ENCODE peak calls at places on chromosomes 7 and 10, in six cellular contexts. One of them, this sample, is unnamed.

GRCh38 chr10:31158000-31158658 is 126.5 kb upstream of the ZNF438 start:
- DNase-seq in mesendoderm: no peak
- DNase-seq in neuronal stem cell: no peak
- DNase-seq in IMR-90: peak
- DNase-seq in H1: no peak
- DNase-seq in H9: no peak
- DNase-seq in this sample: no peak

GRCh38 chr10:132934953-132935352 is 7.4 kb downstream of the CFAP46 start:
- DNase-seq in mesendoderm: no peak
- DNase-seq in neuronal stem cell: no peak
- DNase-seq in IMR-90: no peak
- DNase-seq in H1: no peak
- DNase-seq in H9: no peak
- DNase-seq in this sample: no peak

GRCh38 chr7:45886931-45887667 is 1.2 kb upstream of the IGFBP1 start:
- DNase-seq in mesendoderm: no peak
- DNase-seq in neuronal stem cell: no peak
- DNase-seq in IMR-90: no peak
- DNase-seq in H1: no peak
- DNase-seq in H9: no peak
- DNase-seq in this sample: no peak

GRCh38 chr7:112990619-112991018 is 96.0 kb downstream of the GPR85 start:
- DNase-seq in mesendoderm: no peak
- DNase-seq in neuronal stem cell: no peak
- DNase-seq in IMR-90: peak
- DNase-seq in H1: no peak
- DNase-seq in H9: no peak
- DNase-seq in this sample: peak

GRCh38 chr7:80922254-80923049 is 3.6 kb upstream of the SEMA3C start:
- DNase-seq in mesendoderm: no peak
- DNase-seq in neuronal stem cell: no peak
- DNase-seq in IMR-90: no peak
- DNase-seq in H1: no peak
- DNase-seq in H9: no peak
- DNase-seq in this sample: no peak

GRCh38 chr10:60810437-60811182 is 32.3 kb downstream of the CDK1 start:
- DNase-seq in mesendoderm: no peak
- DNase-seq in neuronal stem cell: no peak
- DNase-seq in IMR-90: peak
- DNase-seq in H1: no peak
- DNase-seq in H9: no peak
- DNase-seq in this sample: peak

GRCh38 chr10:43775379-43775778 is 126.7 kb upstream of the ZNF32 start:
- DNase-seq in mesendoderm: peak
- DNase-seq in neuronal stem cell: no peak
- DNase-seq in IMR-90: no peak
- DNase-seq in H1: no peak
- DNase-seq in H9: no peak
- DNase-seq in this sample: no peak

GRCh38 chr10:285216-285967 is 150.1 kb downstream of the ZMYND11 start:
- DNase-seq in mesendoderm: no peak
- DNase-seq in neuronal stem cell: no peak
- DNase-seq in IMR-90: no peak
- DNase-seq in H1: no peak
- DNase-seq in H9: no peak
- DNase-seq in this sample: no peak

GRCh38 chr10:78359641-78360091 is 326.0 kb downstream of the RPS24 start:
- DNase-seq in mesendoderm: peak
- DNase-seq in neuronal stem cell: no peak
- DNase-seq in IMR-90: no peak
- DNase-seq in H1: no peak
- DNase-seq in H9: no peak
- DNase-seq in this sample: peak

GRCh38 chr7:428896-429827 is 90.5 kb downstream of the PDGFA start:
- DNase-seq in mesendoderm: no peak
- DNase-seq in neuronal stem cell: no peak
- DNase-seq in IMR-90: no peak
- DNase-seq in H1: no peak
- DNase-seq in H9: no peak
- DNase-seq in this sample: no peak

GRCh38 chr10:4006051-4006450 is 221.0 kb upstream of the KLF6 start:
- DNase-seq in mesendoderm: no peak
- DNase-seq in neuronal stem cell: no peak
- DNase-seq in IMR-90: no peak
- DNase-seq in H1: no peak
- DNase-seq in H9: no peak
- DNase-seq in this sample: no peak

GRCh38 chr7:155764432-155764798 is 47.8 kb downstream of the SHH start:
- DNase-seq in mesendoderm: no peak
- DNase-seq in neuronal stem cell: no peak
- DNase-seq in IMR-90: no peak
- DNase-seq in H1: no peak
- DNase-seq in H9: no peak
- DNase-seq in this sample: no peak

GRCh38 chr10:3828404-3829192 is 43.6 kb upstream of the KLF6 start:
- DNase-seq in mesendoderm: no peak
- DNase-seq in neuronal stem cell: no peak
- DNase-seq in IMR-90: peak
- DNase-seq in H1: no peak
- DNase-seq in H9: no peak
- DNase-seq in this sample: peak

GRCh38 chr10:96090463-96090800 is 39.7 kb upstream of the ZNF518A start:
- DNase-seq in mesendoderm: no peak
- DNase-seq in neuronal stem cell: no peak
- DNase-seq in IMR-90: no peak
- DNase-seq in H1: no peak
- DNase-seq in H9: no peak
- DNase-seq in this sample: no peak

GRCh38 chr7:115662120-115662519 is 368.4 kb downstream of the TFEC start:
- DNase-seq in mesendoderm: no peak
- DNase-seq in neuronal stem cell: no peak
- DNase-seq in IMR-90: peak
- DNase-seq in H1: no peak
- DNase-seq in H9: no peak
- DNase-seq in this sample: peak

GRCh38 chr10:75195035-75195763 is 15.4 kb upstream of the VDAC2 start:
- DNase-seq in mesendoderm: no peak
- DNase-seq in neuronal stem cell: no peak
- DNase-seq in IMR-90: peak
- DNase-seq in H1: no peak
- DNase-seq in H9: no peak
- DNase-seq in this sample: peak

GRCh38 chr10:35784751-35785150 is 142.7 kb upstream of the FZD8 start:
- DNase-seq in mesendoderm: no peak
- DNase-seq in neuronal stem cell: no peak
- DNase-seq in IMR-90: no peak
- DNase-seq in H1: no peak
- DNase-seq in H9: no peak
- DNase-seq in this sample: no peak

GRCh38 chr10:117216611-117217195 is 19.4 kb downstream of the KCNK18 start:
- DNase-seq in mesendoderm: peak
- DNase-seq in neuronal stem cell: peak
- DNase-seq in IMR-90: peak
- DNase-seq in H1: peak
- DNase-seq in H9: peak
- DNase-seq in this sample: peak

GRCh38 chr7:157897686-157898085 is 560.9 kb downstream of the DNAJB6 start:
- DNase-seq in mesendoderm: no peak
- DNase-seq in neuronal stem cell: no peak
- DNase-seq in IMR-90: no peak
- DNase-seq in H1: no peak
- DNase-seq in H9: no peak
- DNase-seq in this sample: no peak

GRCh38 chr10:93995182-93995581 is 1.5 kb downstream of the PLCE1 start:
- DNase-seq in mesendoderm: no peak
- DNase-seq in neuronal stem cell: no peak
- DNase-seq in IMR-90: no peak
- DNase-seq in H1: no peak
- DNase-seq in H9: no peak
- DNase-seq in this sample: no peak

GRCh38 chr10:63396123-63396719 is 69.6 kb downstream of the JMJD1C start:
- DNase-seq in mesendoderm: no peak
- DNase-seq in neuronal stem cell: no peak
- DNase-seq in IMR-90: no peak
- DNase-seq in H1: no peak
- DNase-seq in H9: no peak
- DNase-seq in this sample: no peak

GRCh38 chr10:69911571-69912528 is 110.1 kb downstream of the COL13A1 start:
- DNase-seq in mesendoderm: peak
- DNase-seq in neuronal stem cell: no peak
- DNase-seq in IMR-90: no peak
- DNase-seq in H1: no peak
- DNase-seq in H9: no peak
- DNase-seq in this sample: no peak

GRCh38 chr10:30368065-30368718 is 19.1 kb upstream of the MTPAP start:
- DNase-seq in mesendoderm: no peak
- DNase-seq in neuronal stem cell: no peak
- DNase-seq in IMR-90: no peak
- DNase-seq in H1: no peak
- DNase-seq in H9: peak
- DNase-seq in this sample: no peak

GRCh38 chr10:116829711-116830110 is 19.6 kb upstream of the ENO4 start:
- DNase-seq in mesendoderm: no peak
- DNase-seq in neuronal stem cell: no peak
- DNase-seq in IMR-90: no peak
- DNase-seq in H1: no peak
- DNase-seq in H9: no peak
- DNase-seq in this sample: no peak

GRCh38 chr7:74682829-74683228 is 25.3 kb downstream of the GTF2I start:
- DNase-seq in mesendoderm: no peak
- DNase-seq in neuronal stem cell: no peak
- DNase-seq in IMR-90: no peak
- DNase-seq in H1: no peak
- DNase-seq in H9: no peak
- DNase-seq in this sample: no peak

GRCh38 chr7:37694208-37695080 is 10.9 kb downstream of the GPR141 start:
- DNase-seq in mesendoderm: no peak
- DNase-seq in neuronal stem cell: peak
- DNase-seq in IMR-90: no peak
- DNase-seq in H1: no peak
- DNase-seq in H9: no peak
- DNase-seq in this sample: no peak

GRCh38 chr10:17029581-17030271 is 99.9 kb downstream of the CUBN start:
- DNase-seq in mesendoderm: peak
- DNase-seq in neuronal stem cell: no peak
- DNase-seq in IMR-90: peak
- DNase-seq in H1: no peak
- DNase-seq in H9: no peak
- DNase-seq in this sample: peak

GRCh38 chr10:102868976-102869289 is 337 bp upstream of the AS3MT start:
- DNase-seq in mesendoderm: peak
- DNase-seq in neuronal stem cell: no peak
- DNase-seq in IMR-90: no peak
- DNase-seq in H1: no peak
- DNase-seq in H9: no peak
- DNase-seq in this sample: peak

GRCh38 chr10:91190388-91190870 is 30.0 kb upstream of the PCGF5 start:
- DNase-seq in mesendoderm: no peak
- DNase-seq in neuronal stem cell: no peak
- DNase-seq in IMR-90: peak
- DNase-seq in H1: no peak
- DNase-seq in H9: no peak
- DNase-seq in this sample: peak

DNA sequence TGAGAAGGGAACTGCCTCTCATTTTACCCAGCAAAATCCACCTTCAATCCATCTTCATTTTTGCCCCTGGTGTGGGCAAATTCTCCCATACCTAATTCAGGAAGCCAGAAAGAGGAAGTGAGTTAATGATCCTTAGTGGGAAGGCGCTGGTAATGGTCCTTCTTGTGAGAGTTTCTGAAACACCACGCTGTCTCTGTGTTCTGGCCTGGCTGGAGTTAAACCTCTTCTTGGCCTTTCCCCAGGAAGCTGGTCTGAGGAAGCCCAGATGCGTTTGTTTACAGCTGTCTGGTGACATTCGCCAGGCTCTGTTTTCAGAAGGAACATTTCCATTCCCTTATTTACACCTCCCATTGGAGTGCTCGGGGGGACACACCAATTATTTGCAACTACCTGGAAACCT is 24.3 kb downstream of the HTRA1 start:
- DNase-seq in mesendoderm: no peak
- DNase-seq in neuronal stem cell: no peak
- DNase-seq in IMR-90: no peak
- DNase-seq in H1: no peak
- DNase-seq in H9: no peak
- DNase-seq in this sample: peak
- H2BK120ac ChIP-seq in mesendoderm: no peak
- H2BK120ac ChIP-seq in neuronal stem cell: no peak
- H2BK120ac ChIP-seq in IMR-90: no peak
- H2BK120ac ChIP-seq in H1: no peak
- H2BK120ac ChIP-seq in H9: no peak
- H2BK120ac ChIP-seq in this sample: peak

GRCh38 chr7:99040104-99040958 is 103.6 kb downstream of the SMURF1 start:
- DNase-seq in mesendoderm: peak
- DNase-seq in neuronal stem cell: peak
- DNase-seq in IMR-90: peak
- DNase-seq in H1: peak
- DNase-seq in H9: peak
- DNase-seq in this sample: peak
- H3K9ac ChIP-seq in mesendoderm: no peak
- H3K9ac ChIP-seq in neuronal stem cell: peak
- H3K9ac ChIP-seq in IMR-90: no peak
- H3K9ac ChIP-seq in H1: no peak
- H3K9ac ChIP-seq in H9: no peak
- H3K9ac ChIP-seq in this sample: peak

DNA sequence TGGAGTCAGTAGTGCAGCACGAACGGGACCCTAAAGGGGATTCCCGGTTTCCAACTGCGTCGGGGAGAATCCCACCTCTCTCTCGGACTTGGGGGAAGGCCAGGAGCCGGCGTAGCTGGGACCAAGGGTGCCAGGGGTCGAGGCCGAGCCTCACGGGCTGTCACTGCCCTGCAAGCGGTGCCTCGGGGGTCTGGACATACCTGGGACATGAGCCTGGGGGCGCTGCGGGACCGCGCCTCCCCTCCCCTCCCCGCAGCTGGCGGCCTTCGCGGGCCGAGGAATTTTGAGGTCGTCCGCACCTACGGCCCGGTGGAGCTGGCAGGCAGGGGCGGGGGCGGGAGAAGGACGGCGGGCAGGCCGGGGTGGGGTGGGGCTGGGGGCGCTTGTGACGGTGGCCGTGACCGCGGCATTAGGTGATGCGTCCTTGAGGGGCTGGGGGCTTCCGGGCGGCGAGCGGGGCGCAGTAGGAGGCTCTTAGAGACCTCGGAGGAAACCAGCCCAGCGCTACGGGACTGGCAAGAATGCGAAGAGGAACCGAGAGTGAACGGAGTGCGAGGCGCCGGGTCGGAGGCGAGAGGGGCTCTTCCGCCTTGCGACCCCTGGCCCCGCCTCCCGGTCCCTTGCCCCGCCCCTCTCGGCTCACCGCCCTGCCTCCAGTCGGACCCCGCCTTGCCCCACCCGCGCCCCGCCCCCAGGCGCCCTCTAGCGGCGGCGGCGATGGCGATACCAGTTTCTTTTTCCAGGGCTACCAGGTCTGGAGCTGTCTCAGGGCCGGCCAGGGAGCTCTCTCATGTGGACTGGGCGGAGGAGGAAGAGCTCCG is 48.3 kb downstream of the NPVF start:
- DNase-seq in mesendoderm: peak
- DNase-seq in neuronal stem cell: peak
- DNase-seq in IMR-90: peak
- DNase-seq in H1: peak
- DNase-seq in H9: peak
- DNase-seq in this sample: peak
- H2BK120ac ChIP-seq in mesendoderm: no peak
- H2BK120ac ChIP-seq in neuronal stem cell: no peak
- H2BK120ac ChIP-seq in IMR-90: peak
- H2BK120ac ChIP-seq in H1: no peak
- H2BK120ac ChIP-seq in H9: no peak
- H2BK120ac ChIP-seq in this sample: no peak

GRCh38 chr10:50210876-50211275 is 40.4 kb downstream of the ASAH2 start:
- DNase-seq in mesendoderm: no peak
- DNase-seq in neuronal stem cell: no peak
- DNase-seq in IMR-90: no peak
- DNase-seq in H1: no peak
- DNase-seq in H9: no peak
- DNase-seq in this sample: no peak
- H3K9ac ChIP-seq in mesendoderm: no peak
- H3K9ac ChIP-seq in neuronal stem cell: no peak
- H3K9ac ChIP-seq in IMR-90: no peak
- H3K9ac ChIP-seq in H1: no peak
- H3K9ac ChIP-seq in H9: no peak
- H3K9ac ChIP-seq in this sample: no peak

This sample was measured in mesenchymal stem cell.